ENCODE peak calls at places on chromosome 1, in seven cellular contexts. Y is OCI-LY7, H is GM23248, T is HCT116, B is fibroblast of lung, S is PC-9, G is H9. W is an unnamed sample.
A peak's percentile ranks its signal among the peaks of the same experiment; 100 is the strongest.

GRCh38 chr1:37476460-37477197 is 2.2 kb downstream of the ZC3H12A start:
- DNase-seq in S (peak; percentile 95), Y (no peak), G (no peak), B (peak; percentile 90), T (no peak), H (peak; percentile 93), W (peak; percentile 89)

GRCh38 chr1:89622895-89623294 is 10.0 kb upstream of the LRRC8C start:
- DNase-seq in Y (no peak), S (no peak), T (no peak), H (no peak), G (no peak), B (peak; percentile 58), W (no peak)

GRCh38 chr1:22323846-22324504 is 127.7 kb upstream of the ZBTB40 start:
- DNase-seq in G (no peak), Y (no peak), H (no peak), S (no peak), T (no peak), B (no peak), W (no peak)

GRCh38 chr1:96346708-96347107 is 374.9 kb upstream of the PTBP2 start:
- DNase-seq in H (no peak), Y (no peak), T (no peak), S (no peak), B (no peak), G (no peak), W (no peak)

GRCh38 chr1:116713474-116713873 is 40.8 kb upstream of the CD2 start:
- DNase-seq in H (no peak), G (no peak), Y (no peak), S (no peak), B (no peak), T (no peak), W (no peak)

GRCh38 chr1:223341111-223341510 is 22.9 kb downstream of the SUSD4 start:
- DNase-seq in T (no peak), S (no peak), Y (no peak), H (peak; percentile 86), B (peak; percentile 5), G (no peak), W (peak; percentile 26)

GRCh38 chr1:109483658-109484518 is at the start of gene ATXN7L2:
- DNase-seq in S (peak; percentile 87), G (peak; percentile 97), H (peak; percentile 96), B (peak; percentile 92), T (peak; percentile 77), Y (peak; percentile 95), W (peak; percentile 97)

GRCh38 chr1:15640667-15641066 is 23.4 kb downstream of the DDI2 start:
- DNase-seq in B (no peak), T (no peak), S (no peak), Y (no peak), G (no peak), H (no peak), W (no peak)

GRCh38 chr1:237864338-237865244 is 26.1 kb downstream of the ZP4 start:
- DNase-seq in S (peak; percentile 14), H (peak; percentile 12), Y (no peak), T (no peak), B (peak; percentile 49), G (peak; percentile 81), W (peak; percentile 85)

GRCh38 chr1:241310451-241310850 is 46.6 kb downstream of the RGS7 start:
- DNase-seq in T (no peak), H (peak; percentile 26), G (no peak), B (peak; percentile 1), S (no peak), Y (no peak), W (no peak)

GRCh38 chr1:17885663-17886062 is 130.5 kb downstream of the ACTL8 start:
- DNase-seq in S (no peak), G (no peak), B (no peak), H (no peak), Y (no peak), T (no peak), W (no peak)

GRCh38 chr1:23421752-23422312 is 2.7 kb downstream of the TCEA3 start:
- DNase-seq in G (no peak), B (peak; percentile 88), S (no peak), T (no peak), Y (no peak), H (peak; percentile 93), W (peak; percentile 68)

GRCh38 chr1:93681549-93682412 is at the start of gene BCAR3:
- DNase-seq in Y (peak; percentile 85), T (no peak), G (peak; percentile 85), B (peak; percentile 73), S (peak; percentile 88), H (peak; percentile 87), W (peak; percentile 88)

GRCh38 chr1:224292419-224292818 is 37.6 kb downstream of the NVL start:
- DNase-seq in T (no peak), G (no peak), Y (no peak), H (peak; percentile 58), S (no peak), B (no peak), W (no peak)

GRCh38 chr1:207920481-207921050 is 9.6 kb upstream of the CD34 start:
- DNase-seq in H (no peak), G (no peak), Y (no peak), T (no peak), S (no peak), B (no peak), W (no peak)

GRCh38 chr1:241181471-241181870 is 175.5 kb downstream of the RGS7 start:
- DNase-seq in Y (no peak), G (no peak), T (no peak), H (no peak), B (no peak), S (no peak), W (no peak)

GRCh38 chr1:1098656-1099425 is 17.0 kb downstream of the C1orf159 start:
- DNase-seq in S (no peak), Y (no peak), H (no peak), T (no peak), B (no peak), G (no peak), W (no peak)

GRCh38 chr1:1082239-1083180 is 8.4 kb upstream of the RNF223 start:
- DNase-seq in B (no peak), H (no peak), S (no peak), Y (no peak), T (no peak), G (no peak), W (peak; percentile 8)

GRCh38 chr1:165069829-165070228 is 286.7 kb downstream of the LMX1A start:
- DNase-seq in S (no peak), T (no peak), H (no peak), G (no peak), B (no peak), Y (no peak), W (no peak)

GRCh38 chr1:41383094-41383852 is 22.0 kb downstream of the FOXO6 start:
- DNase-seq in S (peak; percentile 59), B (peak; percentile 48), Y (no peak), H (peak; percentile 62), T (no peak), G (no peak), W (no peak)

GRCh38 chr1:30645807-30646206 is 77.6 kb downstream of the MATN1 start:
- DNase-seq in H (peak; percentile 88), G (no peak), B (no peak), T (peak; percentile 43), Y (no peak), S (no peak), W (no peak)

GRCh38 chr1:32895325-32896215 is 5.6 kb downstream of the TMEM54 start:
- DNase-seq in Y (no peak), H (no peak), B (no peak), G (no peak), T (no peak), S (no peak), W (no peak)

GRCh38 chr1:31987231-31987630 is 26.4 kb upstream of the KHDRBS1 start:
- DNase-seq in S (no peak), T (no peak), G (peak; percentile 52), Y (no peak), H (no peak), B (no peak), W (no peak)

GRCh38 chr1:192826791-192827477 is 18.1 kb downstream of the RGS2 start:
- DNase-seq in T (peak; percentile 36), H (peak; percentile 37), G (no peak), B (no peak), S (no peak), Y (no peak), W (peak; percentile 32)

GRCh38 chr1:11701551-11701961 is 10.0 kb downstream of the DRAXIN start:
- DNase-seq in Y (no peak), B (no peak), H (peak; percentile 61), S (no peak), G (peak; percentile 30), T (no peak), W (no peak)

GRCh38 chr1:152188673-152189591 is 29.9 kb upstream of the RPTN start:
- DNase-seq in H (peak; percentile 86), B (peak; percentile 62), T (no peak), S (peak; percentile 67), Y (peak; percentile 48), G (peak; percentile 70), W (no peak)

GRCh38 chr1:212518188-212518951 is 85.7 kb downstream of the NENF start:
- DNase-seq in G (no peak), H (peak; percentile 97), S (peak; percentile 12), Y (no peak), B (peak; percentile 78), T (no peak), W (peak; percentile 79)

GRCh38 chr1:116316373-116316772 is 56.7 kb upstream of the ATP1A1 start:
- DNase-seq in T (no peak), S (no peak), G (no peak), Y (no peak), B (no peak), H (no peak), W (peak; percentile 73)

GRCh38 chr1:30415171-30415940 is 308.0 kb downstream of the MATN1 start:
- DNase-seq in Y (no peak), H (no peak), T (no peak), B (no peak), G (peak; percentile 24), S (no peak), W (no peak)

GRCh38 chr1:64809309-64809708 is 64.4 kb downstream of the RAVER2 start:
- DNase-seq in Y (no peak), G (no peak), H (no peak), S (no peak), T (no peak), B (no peak), W (no peak)
- H4K20me1 ChIP-seq in Y (no peaks in the 10 kb centered on the region), G (no peaks in the 10 kb centered on the region), H (no peaks in the 10 kb centered on the region), S (no peaks in the 10 kb centered on the region), T (no peaks in the 10 kb centered on the region), B (no peaks in the 10 kb centered on the region), W (no peaks in the 10 kb centered on the region)

GRCh38 chr1:183586455-183586854 is 3.8 kb downstream of the NCF2 start:
- DNase-seq in Y (no peak), T (no peak), H (no peak), B (no peak), G (no peak), S (no peak), W (no peak)
- H3K27ac ChIP-seq in Y (no peak overlapping the region), T (no peak overlapping the region), H (no peak overlapping the region), B (no peak overlapping the region), G (no peak overlapping the region), S (no peak overlapping the region), W (no peak overlapping the region)

GRCh38 chr1:230146709-230147108 is 79.7 kb downstream of the GALNT2 start:
- DNase-seq in T (no peak), Y (no peak), H (no peak), S (no peak), B (no peak), G (no peak), W (no peak)
- H4K20me1 ChIP-seq in T (no peaks in the 10 kb centered on the region), Y (no peaks in the 10 kb centered on the region), H (peaks cover 7% of the 10 kb centered on the region), S (peaks cover 10% of the 10 kb centered on the region), B (no peaks in the 10 kb centered on the region), G (peaks cover 3% of the 10 kb centered on the region), W (peaks cover 31% of the 10 kb centered on the region)

DNA sequence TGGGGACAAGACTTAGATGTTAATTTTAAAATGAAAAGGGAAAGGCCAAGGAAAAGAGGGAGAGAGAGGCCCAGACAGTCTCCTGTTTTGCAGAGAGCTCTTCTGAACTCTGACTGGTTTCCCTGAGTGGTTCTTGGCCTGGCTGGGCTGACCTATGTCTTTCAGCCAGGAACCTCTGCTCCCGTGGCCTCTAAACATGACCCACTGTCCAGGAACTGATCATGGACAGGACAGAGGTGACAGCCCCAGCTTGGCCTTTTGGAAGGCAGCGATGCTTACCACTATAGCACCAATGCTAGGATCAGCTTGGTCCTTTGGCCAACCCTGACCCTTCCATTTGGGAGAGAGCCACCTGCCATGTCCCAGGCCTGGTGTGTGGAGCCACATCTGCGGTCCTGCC is 55.2 kb downstream of the PRDM16 start:
- DNase-seq in T (no peak), B (no peak), Y (no peak), S (no peak), G (no peak), H (no peak), W (no peak)
- H3K27ac ChIP-seq in T (no peak overlapping the region), B (no peak overlapping the region), Y (no peak overlapping the region), S (no peak overlapping the region), G (no peak overlapping the region), H (no peak overlapping the region), W (no peak overlapping the region)